ENCODE peak calls at places on chromosome 15, in nine cellular contexts. T is cardiac muscle cell; D is esophagus squamous epithelium; R is NCI-H2227 treated with DMSO at 0.1 percent for 48 hours; Y is HTR-8/SVneo; Z is naive thymus-derived CD8-positive, alpha-beta T cell; O is osteoblast; Q is stimulated activated naive CD8-positive, alpha-beta T cell treated with anti-CD3 and anti-CD28 coated beads, Interleukin-15, Interleukin-2, amounts not matched to agents 100 U/mL and 50 U/mL, for 24 hours; H is pancreas. V is an unnamed sample.
A peak's percentile ranks its signal among the peaks of the same experiment; 100 is the strongest.

GRCh38 chr15:39787479-39787878 is 4.8 kb upstream of the FSIP1 start:
- DNase-seq in T (no peak), D (no peak), R (no peak), Y (no peak), Z (no peak), O (no peak), Q (no peak), H (no peak), V (no peak)

GRCh38 chr15:40379853-40380252 is 2.7 kb upstream of the KNSTRN start:
- DNase-seq in T (peak; percentile 98), D (no peak), R (no peak), Y (peak; percentile 68), Z (no peak), O (peak; percentile 98), Q (no peak), H (no peak), V (no peak)

GRCh38 chr15:55246567-55246966 is 43.0 kb downstream of the RAB27A start:
- DNase-seq in T (no peak), D (no peak), R (no peak), Y (no peak), Z (no peak), O (no peak), Q (no peak), H (no peak), V (no peak)

GRCh38 chr15:97081666-97082226 is 751.2 kb downstream of the NR2F2 start:
- DNase-seq in T (no peak), D (no peak), R (no peak), Y (peak; percentile 1), Z (no peak), O (no peak), Q (no peak), H (no peak), V (no peak)

GRCh38 chr15:98085003-98085639 is 124.6 kb downstream of the ARRDC4 start:
- DNase-seq in T (peak; percentile 76), D (no peak), R (peak; percentile 10), Y (peak; percentile 45), Z (peak; percentile 27), O (no peak), Q (peak; percentile 7), H (peak; percentile 23), V (peak; percentile 35)

GRCh38 chr15:58447244-58448010 is 15.6 kb downstream of the LIPC start:
- DNase-seq in T (peak; percentile 93), D (no peak), R (no peak), Y (no peak), Z (no peak), O (peak; percentile 86), Q (no peak), H (no peak), V (no peak)

GRCh38 chr15:91133511-91133910 is 33.5 kb downstream of the SV2B start:
- DNase-seq in T (no peak), D (no peak), R (no peak), Y (no peak), Z (no peak), O (no peak), Q (no peak), H (no peak), V (no peak)

GRCh38 chr15:62432702-62433398 is 267.8 kb upstream of the C2CD4B start:
- DNase-seq in T (no peak), D (no peak), R (no peak), Y (no peak), Z (no peak), O (no peak), Q (no peak), H (no peak), V (no peak)

GRCh38 chr15:51075364-51075763 is 19.3 kb downstream of the TNFAIP8L3 start:
- DNase-seq in T (no peak), D (no peak), R (no peak), Y (no peak), Z (no peak), O (no peak), Q (no peak), H (no peak), V (no peak)

GRCh38 chr15:91853968-91854943 is 748 bp downstream of the SLCO3A1 start:
- DNase-seq in T (peak; percentile 39), D (no peak), R (no peak), Y (no peak), Z (no peak), O (peak; percentile 94), Q (peak; percentile 53), H (peak; percentile 13), V (peak; percentile 34)

GRCh38 chr15:99264125-99264524 is 12.8 kb downstream of the LRRC28 start:
- DNase-seq in T (no peak), D (no peak), R (no peak), Y (no peak), Z (no peak), O (no peak), Q (no peak), H (no peak), V (no peak)

GRCh38 chr15:76321602-76322001 is 10.3 kb upstream of the ETFA start:
- DNase-seq in T (no peak), D (no peak), R (no peak), Y (no peak), Z (no peak), O (no peak), Q (no peak), H (no peak), V (no peak)

GRCh38 chr15:83153288-83153687 is 45.8 kb downstream of the TM6SF1 start:
- DNase-seq in T (no peak), D (no peak), R (no peak), Y (no peak), Z (no peak), O (peak; percentile 9), Q (no peak), H (no peak), V (no peak)

GRCh38 chr15:23504003-23504402 is 57.0 kb upstream of the GOLGA6L2 start:
- DNase-seq in T (no peak), D (no peak), R (no peak), Y (no peak), Z (no peak), O (no peak), Q (no peak), H (no peak), V (no peak)

GRCh38 chr15:79430901-79431635 is 1.1 kb upstream of the MINAR1 start:
- DNase-seq in T (peak; percentile 9), D (no peak), R (no peak), Y (no peak), Z (no peak), O (no peak), Q (no peak), H (no peak), V (no peak)

GRCh38 chr15:29570121-29570930 is 251.9 kb downstream of the TJP1 start:
- DNase-seq in T (peak; percentile 22), D (no peak), R (no peak), Y (no peak), Z (no peak), O (peak; percentile 85), Q (no peak), H (peak; percentile 18), V (no peak)

GRCh38 chr15:58473720-58474119 is 41.9 kb downstream of the LIPC start:
- DNase-seq in T (peak; percentile 83), D (no peak), R (no peak), Y (peak; percentile 18), Z (no peak), O (no peak), Q (no peak), H (no peak), V (no peak)

GRCh38 chr15:62298811-62299210 is 133.7 kb upstream of the C2CD4B start:
- DNase-seq in T (no peak), D (no peak), R (no peak), Y (no peak), Z (no peak), O (no peak), Q (no peak), H (no peak), V (no peak)

GRCh38 chr15:38874464-38874863 is 309.9 kb upstream of the RASGRP1 start:
- DNase-seq in T (no peak), D (no peak), R (no peak), Y (no peak), Z (no peak), O (no peak), Q (no peak), H (no peak), V (no peak)

GRCh38 chr15:90019611-90020010 is 18.5 kb downstream of the ZNF710 start:
- DNase-seq in T (no peak), D (no peak), R (no peak), Y (no peak), Z (no peak), O (no peak), Q (no peak), H (peak; percentile 2), V (no peak)

GRCh38 chr15:69558138-69558409 is 105.5 kb downstream of the RPLP1 start:
- DNase-seq in T (no peak), D (no peak), R (no peak), Y (no peak), Z (no peak), O (no peak), Q (no peak), H (no peak), V (no peak)

GRCh38 chr15:47542312-47543094 is 174.8 kb upstream of the SEMA6D start:
- DNase-seq in T (no peak), D (no peak), R (no peak), Y (no peak), Z (no peak), O (no peak), Q (no peak), H (no peak), V (no peak)

GRCh38 chr15:67731112-67731761 is 94.1 kb upstream of the SKOR1 start:
- DNase-seq in T (peak; percentile 49), D (no peak), R (no peak), Y (no peak), Z (no peak), O (no peak), Q (no peak), H (no peak), V (no peak)